ENCODE peak calls at places on chromosome 15, in seven cellular contexts. E is CD8-positive, alpha-beta memory T cell; P is effector memory CD4-positive, alpha-beta T cell; I is tibial artery; W is SJSA1; D is CD4-positive, alpha-beta T cell; M is heart left ventricle. K is an unnamed sample.

GRCh38 chr15:43268111-43269105 is 1.7 kb upstream of the TGM5 start:
- DNase-seq in E (no peak), P (no peak), I (no peak), W (no peak), D (no peak), M (no peak), K (no peak)

GRCh38 chr15:39756806-39757522 is 25.7 kb downstream of the FSIP1 start:
- DNase-seq in E (no peak), P (no peak), I (no peak), W (no peak), D (no peak), M (no peak), K (no peak)

GRCh38 chr15:52183562-52184173 is 7.5 kb downstream of the GNB5 start:
- DNase-seq in E (no peak), P (no peak), I (no peak), W (peak; percentile 28), D (no peak), M (no peak), K (no peak)

GRCh38 chr15:68819451-68820204 is 1.1 kb downstream of the ANP32A start:
- DNase-seq in E (peak; percentile 60), P (no peak), I (peak; percentile 53), W (peak; percentile 62), D (peak; percentile 28), M (peak; percentile 49), K (peak; percentile 84)

GRCh38 chr15:85607842-85608241 is 186.9 kb downstream of the KLHL25 start:
- DNase-seq in E (no peak), P (no peak), I (no peak), W (peak; percentile 47), D (no peak), M (no peak), K (no peak)

GRCh38 chr15:95277266-95277665 is 1045.9 kb downstream of the MCTP2 start:
- DNase-seq in E (no peak), P (no peak), I (no peak), W (peak; percentile 58), D (no peak), M (no peak), K (no peak)

GRCh38 chr15:98841419-98841970 is 166.1 kb downstream of the PGPEP1L start:
- DNase-seq in E (no peak), P (no peak), I (no peak), W (no peak), D (no peak), M (no peak), K (no peak)

GRCh38 chr15:84387086-84387485 is 151.5 kb downstream of the GOLGA6L4 start:
- DNase-seq in E (no peak), P (no peak), I (no peak), W (peak; percentile 25), D (no peak), M (no peak), K (no peak)

GRCh38 chr15:40500584-40501330 is 30.0 kb downstream of the CHST14 start:
- DNase-seq in E (no peak), P (no peak), I (no peak), W (no peak), D (no peak), M (no peak), K (no peak)

GRCh38 chr15:39127151-39127815 is 453.6 kb upstream of the THBS1 start:
- DNase-seq in E (no peak), P (no peak), I (no peak), W (no peak), D (no peak), M (no peak), K (no peak)

GRCh38 chr15:68299436-68299835 is 21.9 kb downstream of the FEM1B start:
- DNase-seq in E (no peak), P (no peak), I (no peak), W (no peak), D (no peak), M (no peak), K (no peak)

GRCh38 chr15:91278956-91279355 is 178.9 kb downstream of the SV2B start:
- DNase-seq in E (no peak), P (no peak), I (no peak), W (no peak), D (no peak), M (no peak), K (no peak)

GRCh38 chr15:66996099-66996498 is 69.3 kb upstream of the SMAD3 start:
- DNase-seq in E (no peak), P (no peak), I (no peak), W (no peak), D (no peak), M (no peak), K (no peak)

GRCh38 chr15:89662893-89663673 is 7.8 kb upstream of the KIF7 start:
- DNase-seq in E (no peak), P (no peak), I (peak; percentile 67), W (peak; percentile 89), D (no peak), M (peak; percentile 79), K (no peak)

GRCh38 chr15:75694241-75695182 is 18.1 kb downstream of the CSPG4 start:
- DNase-seq in E (no peak), P (no peak), I (peak; percentile 87), W (peak; percentile 89), D (no peak), M (peak; percentile 90), K (no peak)

GRCh38 chr15:84840741-84841429 is 23.7 kb downstream of the ALPK3 start:
- DNase-seq in E (no peak), P (no peak), I (peak; percentile 79), W (no peak), D (no peak), M (peak; percentile 92), K (peak; percentile 87)

GRCh38 chr15:75036269-75036668 is 12.9 kb downstream of the PPCDC start:
- DNase-seq in E (no peak), P (no peak), I (no peak), W (peak; percentile 62), D (no peak), M (no peak), K (no peak)

GRCh38 chr15:39453500-39454073 is 127.3 kb upstream of the THBS1 start:
- DNase-seq in E (no peak), P (no peak), I (no peak), W (no peak), D (no peak), M (no peak), K (no peak)

GRCh38 chr15:99943466-99943865 is 210.2 kb upstream of the LYSMD4 start:
- DNase-seq in E (no peak), P (no peak), I (no peak), W (no peak), D (no peak), M (no peak), K (no peak)

GRCh38 chr15:80659375-80659774 is 35.7 kb upstream of the ABHD17C start:
- DNase-seq in E (no peak), P (no peak), I (no peak), W (no peak), D (no peak), M (no peak), K (no peak)

GRCh38 chr15:50259276-50259675 is 6.2 kb downstream of the HDC start:
- DNase-seq in E (no peak), P (no peak), I (no peak), W (no peak), D (no peak), M (no peak), K (no peak)

GRCh38 chr15:77633134-77633912 is 611 bp upstream of the LINGO1 start:
- DNase-seq in E (peak; percentile 54), P (peak; percentile 7), I (peak; percentile 82), W (peak; percentile 84), D (peak; percentile 36), M (peak; percentile 90), K (peak; percentile 85)
- H3K27me3 ChIP-seq in E (peaks cover 15% of the 10 kb centered on the region), P (peaks cover 37% of the 10 kb centered on the region), I (no peaks in the 10 kb centered on the region), W (peaks cover 46% of the 10 kb centered on the region), D (peaks cover 69% of the 10 kb centered on the region), M (peaks cover 17% of the 10 kb centered on the region), K (peaks cover 38% of the 10 kb centered on the region)

DNA sequence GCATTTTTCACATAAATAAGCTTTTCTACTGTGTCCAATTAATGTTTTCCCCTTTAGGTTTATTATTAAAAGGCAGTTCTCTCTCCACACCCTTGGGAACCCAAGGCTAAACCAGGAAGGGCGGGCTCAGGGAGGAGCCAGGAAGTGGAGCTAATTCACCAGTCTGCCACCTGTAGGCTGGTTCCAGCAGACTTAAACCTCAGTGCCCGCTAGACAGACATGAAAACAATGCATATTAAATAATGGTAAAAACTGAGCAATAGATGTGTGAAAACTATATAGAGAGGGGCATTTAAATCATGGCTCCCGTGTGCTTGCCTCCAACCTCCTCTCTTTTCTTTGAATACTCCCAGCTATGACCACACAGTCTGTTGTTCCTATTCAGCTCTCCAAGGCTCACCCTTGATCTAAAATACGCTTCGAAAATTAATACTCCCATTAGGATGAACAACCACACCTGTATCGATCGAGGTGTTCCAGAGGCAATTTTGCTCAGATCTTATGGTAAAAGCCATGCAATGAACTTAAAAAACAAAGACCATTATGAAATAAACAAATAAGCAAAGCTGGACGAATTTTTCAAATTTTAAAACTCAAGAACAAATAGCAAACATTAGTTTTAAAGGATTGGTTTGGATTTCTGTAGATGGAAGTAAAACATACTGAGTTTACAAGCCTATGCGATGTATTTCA is 253.3 kb downstream of the TJP1 start:
- DNase-seq in E (no peak), P (no peak), I (no peak), W (no peak), D (no peak), M (peak; percentile 37), K (no peak)
- H3K27me3 ChIP-seq in E (no peaks in the 10 kb centered on the region), P (no peaks in the 10 kb centered on the region), I (no peaks in the 10 kb centered on the region), W (peaks cover 55% of the 10 kb centered on the region), D (peaks cover 57% of the 10 kb centered on the region), M (peaks cover 46% of the 10 kb centered on the region), K (peaks cover 27% of the 10 kb centered on the region)

GRCh38 chr15:32717290-32718081 is at the start of gene GREM1:
- DNase-seq in E (no peak), P (no peak), I (no peak), W (peak; percentile 45), D (no peak), M (no peak), K (no peak)
- H3K27me3 ChIP-seq in E (peaks cover 18% of the 10 kb centered on the region), P (peaks cover 11% of the 10 kb centered on the region), I (no peaks in the 10 kb centered on the region), W (peaks cover 37% of the 10 kb centered on the region), D (peaks cover 73% of the 10 kb centered on the region), M (peaks cover 63% of the 10 kb centered on the region), K (peaks cover 72% of the 10 kb centered on the region)

GRCh38 chr15:60635507-60636352 is 156.8 kb upstream of the ICE2 start:
- DNase-seq in E (no peak), P (no peak), I (no peak), W (no peak), D (no peak), M (no peak), K (no peak)

GRCh38 chr15:60633426-60633968 is 154.6 kb upstream of the ICE2 start:
- DNase-seq in E (no peak), P (no peak), I (no peak), W (no peak), D (no peak), M (no peak), K (no peak)

GRCh38 chr15:60631620-60632019 is 152.7 kb upstream of the ICE2 start:
- DNase-seq in E (no peak), P (no peak), I (no peak), W (no peak), D (no peak), M (no peak), K (no peak)

GRCh38 chr15:60639502-60639901 is 160.6 kb upstream of the ICE2 start:
- DNase-seq in E (no peak), P (no peak), I (no peak), W (no peak), D (no peak), M (no peak), K (no peak)

DNA sequence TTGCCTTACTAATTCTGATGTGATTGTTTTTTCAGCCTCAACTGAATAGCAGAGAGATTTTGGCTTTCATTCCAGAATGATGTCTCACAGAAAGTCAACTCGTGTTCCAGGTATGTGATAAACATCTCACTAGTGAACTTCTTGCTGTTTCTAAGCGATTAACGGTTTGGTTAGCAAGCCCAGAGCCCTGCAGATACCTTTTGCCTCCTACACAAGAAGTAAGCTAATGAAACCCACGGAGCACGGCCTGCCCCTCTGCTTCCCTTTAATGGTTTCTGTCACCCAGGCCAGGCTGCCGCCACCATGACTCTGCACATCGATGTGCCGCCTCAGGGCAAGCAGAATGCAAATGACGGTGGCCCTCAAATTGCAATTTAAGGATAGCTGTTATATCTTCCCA is 155.9 kb upstream of the ICE2 start:
- DNase-seq in E (no peak), P (no peak), I (no peak), W (no peak), D (no peak), M (no peak), K (no peak)
- H3K27me3 ChIP-seq in E (no peaks in the 10 kb centered on the region), P (no peaks in the 10 kb centered on the region), I (no peaks in the 10 kb centered on the region), W (no peaks in the 10 kb centered on the region), D (no peaks in the 10 kb centered on the region), M (no peaks in the 10 kb centered on the region), K (no peaks in the 10 kb centered on the region)